ENCODE peak calls at places on chromosome 12, in six cellular contexts. One of them, this sample, is unnamed.

GRCh38 chr12:120639771-120640721 is at the start of gene CABP1:
- DNase-seq in IMR-90: no peak
- DNase-seq in neuronal stem cell: peak; percentile 54
- DNase-seq in H9: peak; percentile 88
- DNase-seq in trophoblast cell: peak; percentile 31
- DNase-seq in H1: peak; percentile 87
- DNase-seq in this sample: no peak

GRCh38 chr12:18383203-18383602 is 121.9 kb downstream of the PIK3C2G start:
- DNase-seq in IMR-90: peak; percentile 89
- DNase-seq in neuronal stem cell: peak; percentile 15
- DNase-seq in H9: no peak
- DNase-seq in trophoblast cell: peak; percentile 99
- DNase-seq in H1: no peak
- DNase-seq in this sample: peak; percentile 82

GRCh38 chr12:68290126-68290525 is 36.7 kb upstream of the IL22 start:
- DNase-seq in IMR-90: no peak
- DNase-seq in neuronal stem cell: no peak
- DNase-seq in H9: no peak
- DNase-seq in trophoblast cell: peak; percentile 35
- DNase-seq in H1: no peak
- DNase-seq in this sample: no peak

GRCh38 chr12:23174917-23175316 is 549.9 kb downstream of the ETNK1 start:
- DNase-seq in IMR-90: no peak
- DNase-seq in neuronal stem cell: no peak
- DNase-seq in H9: no peak
- DNase-seq in trophoblast cell: no peak
- DNase-seq in H1: no peak
- DNase-seq in this sample: no peak

GRCh38 chr12:57893460-57894353 is 47.2 kb upstream of the CTDSP2 start:
- DNase-seq in IMR-90: peak; percentile 91
- DNase-seq in neuronal stem cell: no peak
- DNase-seq in H9: peak; percentile 61
- DNase-seq in trophoblast cell: peak; percentile 14
- DNase-seq in H1: no peak
- DNase-seq in this sample: peak; percentile 97

GRCh38 chr12:131912526-131913274 is 16.4 kb upstream of the PUS1 start:
- DNase-seq in IMR-90: peak; percentile 85
- DNase-seq in neuronal stem cell: no peak
- DNase-seq in H9: no peak
- DNase-seq in trophoblast cell: no peak
- DNase-seq in H1: no peak
- DNase-seq in this sample: peak; percentile 74

GRCh38 chr12:131368073-131369071 is 342.5 kb upstream of the SFSWAP start:
- DNase-seq in IMR-90: no peak
- DNase-seq in neuronal stem cell: no peak
- DNase-seq in H9: no peak
- DNase-seq in trophoblast cell: no peak
- DNase-seq in H1: no peak
- DNase-seq in this sample: no peak

GRCh38 chr12:52540531-52540930 is 12.4 kb downstream of the KRT71 start:
- DNase-seq in IMR-90: no peak
- DNase-seq in neuronal stem cell: no peak
- DNase-seq in H9: no peak
- DNase-seq in trophoblast cell: no peak
- DNase-seq in H1: no peak
- DNase-seq in this sample: no peak

DNA sequence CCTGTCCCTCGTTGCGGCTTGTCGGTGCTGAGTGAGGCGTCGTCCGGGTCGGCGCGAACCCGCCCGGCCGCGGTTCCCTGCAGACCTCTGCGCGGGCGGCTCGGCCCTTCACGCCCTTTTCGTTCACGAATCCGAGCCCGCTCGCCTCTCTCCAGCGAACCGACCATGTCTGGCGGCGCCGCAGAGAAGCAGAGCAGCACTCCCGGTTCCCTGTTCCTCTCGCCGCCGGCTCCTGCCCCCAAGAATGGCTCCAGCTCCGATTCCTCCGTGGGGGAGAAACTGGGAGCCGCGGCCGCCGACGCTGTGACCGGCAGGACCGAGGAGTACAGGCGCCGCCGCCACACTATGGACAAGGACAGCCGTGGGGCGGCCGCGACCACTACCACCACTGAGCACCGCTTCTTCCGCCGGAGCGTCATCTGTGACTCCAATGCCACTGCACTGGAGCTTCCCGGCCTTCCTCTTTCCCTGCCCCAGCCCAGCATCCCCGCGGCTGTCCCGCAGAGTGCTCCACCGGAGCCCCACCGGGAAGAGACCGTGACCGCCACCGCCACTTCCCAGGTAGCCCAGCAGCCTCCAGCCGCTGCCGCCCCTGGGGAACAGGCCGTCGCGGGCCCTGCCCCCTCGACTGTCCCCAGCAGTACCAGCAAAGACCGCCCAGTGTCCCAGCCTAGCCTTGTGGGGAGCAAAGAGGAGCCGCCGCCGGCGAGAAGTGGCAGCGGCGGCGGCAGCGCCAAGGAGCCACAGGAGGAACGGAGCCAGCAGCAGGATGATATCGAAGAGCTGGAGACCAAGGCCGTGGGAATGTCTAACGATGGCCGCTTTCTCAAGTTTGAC is 1.2 kb downstream of the WNK1 start:
- DNase-seq in IMR-90: no peak
- DNase-seq in neuronal stem cell: no peak
- DNase-seq in H9: peak; percentile 50
- DNase-seq in trophoblast cell: peak; percentile 39
- DNase-seq in H1: peak; percentile 58
- DNase-seq in this sample: peak; percentile 44
- H3K18ac ChIP-seq in IMR-90: no peak overlapping the region
- H3K18ac ChIP-seq in neuronal stem cell: peak overlapping the region; percentile 98
- H3K18ac ChIP-seq in H9: no peak overlapping the region
- H3K18ac ChIP-seq in trophoblast cell: peak overlapping the region; percentile 100
- H3K18ac ChIP-seq in H1: peak overlapping the region; percentile 38
- H3K18ac ChIP-seq in this sample: peak overlapping the region; percentile 94

GRCh38 chr12:71353607-71354006 is 86.0 kb upstream of the LGR5 start:
- DNase-seq in IMR-90: no peak
- DNase-seq in neuronal stem cell: no peak
- DNase-seq in H9: no peak
- DNase-seq in trophoblast cell: no peak
- DNase-seq in H1: no peak
- DNase-seq in this sample: no peak
- H4K91ac ChIP-seq in IMR-90: no peak overlapping the region
- H4K91ac ChIP-seq in neuronal stem cell: no peak overlapping the region
- H4K91ac ChIP-seq in H9: no peak overlapping the region
- H4K91ac ChIP-seq in trophoblast cell: no peak overlapping the region
- H4K91ac ChIP-seq in H1: no peak overlapping the region
- H4K91ac ChIP-seq in this sample: no peak overlapping the region

GRCh38 chr12:19704966-19705365 is 265.7 kb downstream of the AEBP2 start:
- DNase-seq in IMR-90: no peak
- DNase-seq in neuronal stem cell: no peak
- DNase-seq in H9: no peak
- DNase-seq in trophoblast cell: no peak
- DNase-seq in H1: no peak
- DNase-seq in this sample: no peak
- H4K8ac ChIP-seq in IMR-90: no peak overlapping the region
- H4K8ac ChIP-seq in neuronal stem cell: no peak overlapping the region
- H4K8ac ChIP-seq in H9: no peak overlapping the region
- H4K8ac ChIP-seq in trophoblast cell: no peak overlapping the region
- H4K8ac ChIP-seq in H1: no peak overlapping the region
- H4K8ac ChIP-seq in this sample: no peak overlapping the region

DNA sequence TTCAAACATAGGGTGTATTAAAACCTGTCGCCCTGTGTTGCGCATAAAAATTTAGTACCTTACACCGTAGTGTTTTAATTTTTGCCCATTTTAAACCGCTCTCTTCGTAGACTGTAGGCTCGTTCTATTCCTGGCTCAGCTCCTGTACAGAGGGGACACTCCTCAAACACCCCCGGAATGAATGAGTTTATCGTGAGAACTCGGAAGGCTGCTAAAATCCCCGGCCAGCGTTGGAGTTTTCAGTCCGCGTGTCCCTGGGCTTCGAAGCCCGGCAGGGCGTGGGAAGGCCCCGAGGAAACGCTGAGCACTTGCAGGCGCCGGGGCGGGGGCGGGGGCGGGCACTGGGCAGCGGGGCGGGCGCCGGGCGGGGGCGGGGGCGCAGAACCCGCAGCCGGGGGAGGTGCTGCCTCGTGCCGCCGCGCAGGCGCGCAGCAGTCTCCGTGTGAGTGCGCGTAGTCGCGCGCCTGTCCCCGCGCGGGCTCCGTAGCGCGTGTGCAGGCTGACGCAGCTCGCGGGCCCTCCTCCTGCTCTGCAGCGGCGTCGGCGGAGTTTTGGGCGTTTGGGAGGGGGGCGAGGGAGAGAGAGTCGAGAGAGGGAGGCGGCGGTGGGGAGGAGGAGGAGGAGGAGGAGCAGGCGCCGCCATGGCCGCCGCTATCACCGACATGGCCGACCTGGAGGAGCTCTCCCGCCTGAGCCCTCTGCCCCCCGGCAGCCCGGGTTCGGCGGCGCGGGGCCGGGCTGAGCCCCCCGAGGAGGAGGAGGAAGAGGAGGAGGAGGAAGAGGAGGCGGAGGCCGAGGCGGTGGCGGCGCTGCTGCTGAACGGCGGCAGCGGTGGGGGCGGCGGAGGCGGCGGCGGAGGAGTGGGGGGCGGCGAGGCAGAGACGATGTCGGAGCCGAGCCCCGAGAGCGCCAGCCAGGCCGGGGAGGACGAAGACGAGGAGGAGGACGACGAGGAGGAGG is at the start of gene AEBP2:
- DNase-seq in IMR-90: peak; percentile 95
- DNase-seq in neuronal stem cell: peak; percentile 80
- DNase-seq in H9: peak; percentile 92
- DNase-seq in trophoblast cell: peak; percentile 91
- DNase-seq in H1: peak; percentile 82
- DNase-seq in this sample: peak; percentile 95
- H3K18ac ChIP-seq in IMR-90: peak within 1 kb of the TSS; percentile 88
- H3K18ac ChIP-seq in neuronal stem cell: peak within 1 kb of the TSS; percentile 99
- H3K18ac ChIP-seq in H9: peak within 1 kb of the TSS; percentile 98
- H3K18ac ChIP-seq in trophoblast cell: peak within 1 kb of the TSS; percentile 100
- H3K18ac ChIP-seq in H1: peak within 1 kb of the TSS; percentile 94
- H3K18ac ChIP-seq in this sample: peak within 1 kb of the TSS; percentile 94

GRCh38 chr12:61523276-61523992 is 736.8 kb upstream of the USP15 start:
- DNase-seq in IMR-90: no peak
- DNase-seq in neuronal stem cell: peak; percentile 23
- DNase-seq in H9: no peak
- DNase-seq in trophoblast cell: no peak
- DNase-seq in H1: no peak
- DNase-seq in this sample: no peak
- H4K91ac ChIP-seq in IMR-90: no peak overlapping the region
- H4K91ac ChIP-seq in neuronal stem cell: no peak overlapping the region
- H4K91ac ChIP-seq in H9: no peak overlapping the region
- H4K91ac ChIP-seq in trophoblast cell: no peak overlapping the region
- H4K91ac ChIP-seq in H1: no peak overlapping the region
- H4K91ac ChIP-seq in this sample: no peak overlapping the region

DNA sequence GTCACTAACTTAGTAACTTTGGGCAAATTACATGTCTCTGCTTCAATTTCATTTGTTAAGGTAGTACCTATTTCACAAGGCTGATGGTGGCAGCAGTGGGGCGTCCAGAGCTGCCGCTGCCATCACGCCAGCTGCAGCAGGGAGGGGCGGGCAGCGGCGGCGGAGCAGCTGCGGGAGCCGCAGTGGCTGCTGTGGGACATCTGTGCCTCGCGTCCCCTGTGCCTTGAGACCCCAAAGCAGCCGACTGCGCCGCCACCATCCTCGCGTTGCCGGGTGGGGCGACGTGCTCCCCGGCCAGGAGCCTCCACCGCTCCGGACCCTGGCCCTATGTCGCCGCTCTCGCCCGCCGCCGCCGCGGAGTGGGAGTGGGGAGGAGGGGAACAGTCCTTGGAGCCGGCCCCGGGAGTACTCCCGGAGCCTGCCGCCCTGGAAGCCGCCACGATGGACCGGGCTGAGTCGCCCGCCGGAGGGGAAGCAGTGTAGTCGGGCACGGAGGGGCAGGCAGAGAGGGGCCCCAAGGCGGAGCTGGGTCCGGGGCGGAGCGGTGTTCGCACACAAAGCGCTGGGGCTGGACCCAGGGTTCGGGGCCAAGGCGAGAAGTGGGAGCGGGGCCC is 51.4 kb downstream of the A2M start:
- DNase-seq in IMR-90: peak; percentile 10
- DNase-seq in neuronal stem cell: peak; percentile 49
- DNase-seq in H9: peak; percentile 82
- DNase-seq in trophoblast cell: peak; percentile 67
- DNase-seq in H1: no peak
- DNase-seq in this sample: peak; percentile 65
- H4K8ac ChIP-seq in IMR-90: peak overlapping the region; percentile 69
- H4K8ac ChIP-seq in neuronal stem cell: no peak overlapping the region
- H4K8ac ChIP-seq in H9: no peak overlapping the region
- H4K8ac ChIP-seq in trophoblast cell: peak overlapping the region; percentile 98
- H4K8ac ChIP-seq in H1: peak overlapping the region; percentile 95
- H4K8ac ChIP-seq in this sample: peak overlapping the region; percentile 96

DNA sequence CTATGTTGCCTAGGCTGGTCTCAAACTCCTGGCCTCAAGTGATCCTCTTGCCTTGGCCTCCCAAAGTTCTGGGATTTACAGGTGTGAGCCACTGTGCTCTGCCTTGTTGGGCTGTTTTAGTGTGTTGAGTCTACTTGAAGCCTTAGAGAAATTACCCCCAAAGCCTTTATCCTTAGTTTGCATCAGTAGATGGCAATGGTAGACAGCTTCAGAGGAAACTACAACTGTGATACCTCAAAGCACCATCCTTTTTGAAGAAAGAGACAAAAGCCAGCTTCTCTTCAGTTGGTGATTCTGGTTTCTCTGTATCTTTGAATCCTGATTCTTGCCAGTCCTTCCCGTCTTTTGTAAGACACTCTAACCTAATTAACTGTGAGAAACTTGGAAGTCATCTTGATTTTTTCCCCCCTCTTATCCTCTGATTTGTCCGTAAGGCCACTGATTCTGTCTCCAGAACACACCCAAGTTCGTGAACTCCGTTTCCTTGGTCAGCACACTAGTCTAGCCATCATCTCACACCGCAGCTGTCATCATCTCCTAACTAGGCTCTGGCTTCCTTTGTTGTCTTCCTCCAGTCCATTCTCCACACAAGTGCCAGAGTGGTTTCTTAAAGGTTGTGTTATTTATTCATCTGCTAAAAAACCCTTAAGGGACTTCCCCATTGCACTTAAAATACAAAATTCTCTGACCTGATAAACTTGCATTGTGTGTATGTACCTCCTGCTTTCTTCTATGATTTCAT is 20.2 kb downstream of the ATP2A2 start:
- DNase-seq in IMR-90: no peak
- DNase-seq in neuronal stem cell: no peak
- DNase-seq in H9: no peak
- DNase-seq in trophoblast cell: no peak
- DNase-seq in H1: no peak
- DNase-seq in this sample: no peak
- H3K18ac ChIP-seq in IMR-90: no peak overlapping the region
- H3K18ac ChIP-seq in neuronal stem cell: no peak overlapping the region
- H3K18ac ChIP-seq in H9: no peak overlapping the region
- H3K18ac ChIP-seq in trophoblast cell: no peak overlapping the region
- H3K18ac ChIP-seq in H1: no peak overlapping the region
- H3K18ac ChIP-seq in this sample: no peak overlapping the region

DNA sequence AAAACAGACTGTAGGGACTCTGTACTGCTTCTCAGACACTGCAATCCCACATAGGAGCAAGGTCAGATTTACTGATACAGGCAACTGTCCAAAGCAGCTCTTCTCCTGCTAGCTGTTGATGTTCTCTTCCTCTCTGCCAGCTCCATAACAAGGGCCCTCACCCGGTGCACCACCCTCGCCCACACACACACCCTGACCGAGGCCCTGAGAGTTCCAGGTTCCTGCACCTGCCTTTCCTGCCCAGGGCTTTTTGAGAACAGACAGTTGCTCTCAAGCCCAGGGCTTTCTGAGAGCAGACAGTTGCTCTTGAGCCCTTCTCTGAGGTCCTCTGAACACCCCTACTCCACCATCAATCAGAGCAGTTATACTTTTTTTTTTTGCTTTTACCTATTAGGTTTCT is 233.8 kb upstream of the GARIN6 start:
- DNase-seq in IMR-90: no peak
- DNase-seq in neuronal stem cell: no peak
- DNase-seq in H9: no peak
- DNase-seq in trophoblast cell: no peak
- DNase-seq in H1: no peak
- DNase-seq in this sample: no peak
- H4K91ac ChIP-seq in IMR-90: no peak overlapping the region
- H4K91ac ChIP-seq in neuronal stem cell: no peak overlapping the region
- H4K91ac ChIP-seq in H9: no peak overlapping the region
- H4K91ac ChIP-seq in trophoblast cell: no peak overlapping the region
- H4K91ac ChIP-seq in H1: no peak overlapping the region
- H4K91ac ChIP-seq in this sample: no peak overlapping the region

This sample was measured in mesenchymal stem cell.